ENCODE peak calls at places on chromosomes 12 and 14, in five cellular contexts. B, P, O, W and M are unnamed samples. For H3K4me1 and H3K36me3, the result is how much of the 10 kb centered on the place peaks cover.

GRCh38 chr12:89087876-89088275 is 264.4 kb downstream of the DUSP6 start:
- DNase-seq in B (no peak), W (no peak), O (no peak), P (no peak), M (no peak)

GRCh38 chr14:21997300-21997699 is 323.7 kb upstream of the OR4E1 start:
- DNase-seq in P (no peak), O (peak), B (no peak), W (peak), M (peak)

GRCh38 chr14:100091386-100091785 is 26.2 kb downstream of the EVL start:
- DNase-seq in W (no peak), O (no peak), B (no peak), P (no peak), M (no peak)

GRCh38 chr12:56103066-56103711 is 1.2 kb upstream of the PA2G4 start:
- DNase-seq in P (no peak), W (no peak), O (peak), B (no peak), M (peak)

GRCh38 chr12:47328831-47329545 is 249.2 kb upstream of the AMIGO2 start:
- DNase-seq in O (no peak), W (peak), B (no peak), P (no peak), M (no peak)

GRCh38 chr12:6276936-6277615 is 33.4 kb upstream of the PLEKHG6 start:
- DNase-seq in W (peak), O (no peak), B (no peak), P (no peak), M (no peak)

GRCh38 chr12:48414046-48414445 is 58.3 kb upstream of the ANP32D start:
- DNase-seq in P (peak), O (no peak), B (no peak), W (no peak), M (no peak)

GRCh38 chr12:12714276-12715001 is 2.7 kb upstream of the CDKN1B start:
- DNase-seq in O (peak), W (peak), B (no peak), P (no peak), M (peak)

GRCh38 chr12:111427417-111428074 is 21.8 kb downstream of the SH2B3 start:
- DNase-seq in B (no peak), W (no peak), P (no peak), O (no peak), M (no peak)

GRCh38 chr12:111430418-111431353 is 25.0 kb downstream of the SH2B3 start:
- DNase-seq in P (no peak), W (no peak), O (peak), B (no peak), M (peak)

GRCh38 chr12:111428081-111428727 is 22.5 kb downstream of the SH2B3 start:
- DNase-seq in B (no peak), W (no peak), O (no peak), P (no peak), M (no peak)

GRCh38 chr12:111429760-111430417 is 24.2 kb downstream of the SH2B3 start:
- DNase-seq in B (no peak), O (peak), P (no peak), W (no peak), M (peak)

DNA sequence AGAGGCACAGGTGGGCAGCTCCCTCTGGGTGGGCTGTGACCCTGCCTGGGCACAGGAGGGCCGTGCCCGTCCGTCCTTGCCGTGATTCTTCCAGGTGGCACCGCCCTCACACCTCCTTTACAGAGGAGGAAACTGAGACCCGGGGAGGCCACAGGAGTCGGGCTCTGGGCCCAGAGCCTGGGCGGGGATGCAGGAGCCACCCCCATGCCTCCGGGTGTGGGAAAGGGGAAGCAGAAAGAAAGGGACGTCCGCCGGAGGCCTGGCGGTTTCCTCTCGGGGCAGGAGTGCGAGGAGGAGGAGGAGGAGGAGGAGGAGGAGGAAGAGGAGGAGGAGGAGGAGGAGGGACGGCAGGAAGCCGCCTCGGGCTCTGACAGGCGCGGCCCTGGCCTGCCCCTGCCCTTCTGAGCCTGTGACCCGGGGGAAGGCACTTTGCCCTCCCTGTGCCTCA is 23.0 kb downstream of the SH2B3 start:
- DNase-seq in P (no peak), W (no peak), O (no peak), B (peak), M (no peak)
- H3K4me1 ChIP-seq in P (half or more), W (under half), O (half or more), B (under half), M (half or more)

GRCh38 chr14:76793956-76794355 is 18.7 kb downstream of the ANGEL1 start:
- DNase-seq in B (no peak), P (no peak), O (no peak), W (no peak), M (no peak)

GRCh38 chr14:76792422-76792821 is 20.3 kb downstream of the ANGEL1 start:
- DNase-seq in W (no peak), P (no peak), O (no peak), B (no peak), M (no peak)

DNA sequence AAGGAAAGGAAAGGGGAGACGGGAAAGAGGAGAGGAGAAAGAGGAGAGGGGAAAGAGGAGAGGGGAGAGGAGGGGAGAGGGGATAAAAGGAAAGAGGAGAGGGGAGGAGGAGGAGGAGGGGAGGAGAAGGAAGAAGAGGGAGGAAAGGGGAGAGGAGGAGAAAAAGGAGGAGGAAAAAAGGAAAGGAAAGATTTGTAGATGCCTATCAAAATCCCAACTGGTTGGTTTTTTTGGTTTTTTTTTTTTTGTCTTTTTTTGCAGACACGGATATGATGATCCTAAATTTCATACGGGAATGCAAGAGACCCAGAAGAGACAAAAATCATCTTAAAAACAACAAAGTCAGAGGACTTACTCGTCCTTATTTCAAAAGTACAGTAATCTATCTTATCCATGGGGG is 19.4 kb downstream of the ANGEL1 start:
- DNase-seq in P (no peak), B (no peak), O (no peak), W (no peak), M (no peak)
- H3K36me3 ChIP-seq in P (under half), B (under half), O (half or more), W (under half), M (under half)

GRCh38 chr14:23143911-23144310 is 24.9 kb upstream of the CEBPE start:
- DNase-seq in P (no peak), O (no peak), B (no peak), W (peak), M (no peak)
- H3K4me1 ChIP-seq in P (under half), O (under half), B (half or more), W (under half), M (under half)

GRCh38 chr12:647713-648085 is 15.5 kb downstream of the NINJ2 start:
- DNase-seq in P (no peak), B (no peak), W (no peak), O (no peak), M (no peak)
- H3K36me3 ChIP-seq in P (under half), B (under half), W (under half), O (under half), M (under half)